ENCODE peak calls at places on chromosomes 7 and 10, in eight cellular contexts. I, K, G, V, D, L, M and Q are unnamed samples.

GRCh38 chr10:103888113-103888841 is 29.7 kb downstream of the STN1 start:
- DNase-seq in V (no peak), D (peak), G (no peak), I (peak), L (no peak), K (no peak), M (peak), Q (peak)

GRCh38 chr7:901388-902154 is 25.2 kb downstream of the GET4 start:
- DNase-seq in V (peak), M (peak), I (peak), L (no peak), G (peak), D (peak), K (no peak), Q (no peak)

GRCh38 chr10:78715435-78715834 is 353.3 kb upstream of the ZMIZ1 start:
- DNase-seq in L (no peak), M (no peak), G (no peak), I (no peak), K (no peak), V (no peak), D (no peak), Q (no peak)

GRCh38 chr10:77592946-77593636 is 44.5 kb downstream of the KCNMA1 start:
- DNase-seq in I (peak), V (no peak), G (no peak), M (no peak), D (peak), K (no peak), L (no peak), Q (no peak)

GRCh38 chr10:107614939-107615665 is 450.6 kb upstream of the SORCS1 start:
- DNase-seq in K (no peak), V (no peak), M (no peak), I (peak), D (peak), L (no peak), G (no peak), Q (no peak)

GRCh38 chr10:87987206-87987605 is 123.8 kb downstream of the PTEN start:
- DNase-seq in G (no peak), M (no peak), I (no peak), L (no peak), K (no peak), V (no peak), D (no peak), Q (no peak)

GRCh38 chr10:104501864-104502579 is 139.1 kb upstream of the SORCS3 start:
- DNase-seq in D (no peak), V (no peak), K (no peak), G (no peak), I (no peak), L (no peak), M (no peak), Q (no peak)

GRCh38 chr7:151003572-151003971 is 12.8 kb downstream of the NOS3 start:
- DNase-seq in I (no peak), D (no peak), G (no peak), L (no peak), K (no peak), M (no peak), V (no peak), Q (no peak)

GRCh38 chr10:97861351-97861750 is 11.7 kb downstream of the GOLGA7B start:
- DNase-seq in L (no peak), V (no peak), M (peak), D (peak), I (peak), K (no peak), G (no peak), Q (no peak)

GRCh38 chr7:123185756-123186155 is 14.0 kb downstream of the SLC13A1 start:
- DNase-seq in M (no peak), V (no peak), I (no peak), L (no peak), D (no peak), K (no peak), G (no peak), Q (no peak)

GRCh38 chr10:112375721-112376577 is 2.0 kb downstream of the ACSL5 start:
- DNase-seq in L (peak), I (no peak), K (no peak), M (peak), V (peak), D (peak), G (peak), Q (peak)

GRCh38 chr10:6119423-6119822 is 30.6 kb downstream of the RBM17 start:
- DNase-seq in V (no peak), D (no peak), K (no peak), M (no peak), L (no peak), G (no peak), I (no peak), Q (no peak)

GRCh38 chr7:44617225-44617885 is 10.9 kb downstream of the OGDH start:
- DNase-seq in V (no peak), L (no peak), G (no peak), K (no peak), M (peak), D (peak), I (no peak), Q (no peak)

GRCh38 chr7:128217972-128218652 is 23.0 kb upstream of the LEP start:
- DNase-seq in G (no peak), D (peak), I (no peak), M (no peak), K (no peak), L (no peak), V (no peak), Q (no peak)

GRCh38 chr7:45721949-45722598 is 147.9 kb downstream of the ADCY1 start:
- DNase-seq in M (no peak), G (no peak), V (no peak), I (no peak), L (no peak), D (no peak), K (no peak), Q (no peak)

GRCh38 chr10:75358835-75359421 is 42.6 kb downstream of the ZNF503 start:
- DNase-seq in G (no peak), L (no peak), K (no peak), D (peak), I (no peak), V (no peak), M (no peak), Q (no peak)

GRCh38 chr10:124866812-124867211 is 65.2 kb downstream of the ABRAXAS2 start:
- DNase-seq in V (no peak), G (no peak), M (no peak), D (no peak), I (no peak), L (no peak), K (no peak), Q (no peak)

GRCh38 chr7:131692131-131692960 is 135.9 kb upstream of the PODXL start:
- DNase-seq in M (peak), V (peak), I (peak), K (no peak), G (peak), D (peak), L (no peak), Q (no peak)

GRCh38 chr10:119807960-119808697 is 64.5 kb downstream of the MCMBP start:
- DNase-seq in K (no peak), V (no peak), M (peak), D (peak), G (no peak), I (no peak), L (no peak), Q (no peak)

GRCh38 chr10:77428776-77429395 is 208.7 kb downstream of the KCNMA1 start:
- DNase-seq in M (peak), L (no peak), I (no peak), V (no peak), G (no peak), D (peak), K (no peak), Q (no peak)

GRCh38 chr10:71213127-71213616 is 802 bp downstream of the UNC5B start:
- DNase-seq in G (peak), M (peak), K (no peak), D (peak), I (peak), L (no peak), V (no peak), Q (no peak)

GRCh38 chr10:86960003-86960862 is 1.8 kb downstream of the SNCG start:
- DNase-seq in M (peak), K (no peak), L (peak), I (peak), V (no peak), D (peak), G (peak), Q (peak)

GRCh38 chr10:121654021-121654545 is 55.8 kb upstream of the FGFR2 start:
- DNase-seq in D (no peak), G (no peak), V (no peak), I (no peak), M (no peak), K (no peak), L (no peak), Q (no peak)

GRCh38 chr7:13062596-13062995 is 375.2 kb downstream of the ARL4A start:
- DNase-seq in D (no peak), I (no peak), G (no peak), L (no peak), V (no peak), M (no peak), K (no peak), Q (no peak)

GRCh38 chr7:45173596-45174327 is 16.2 kb downstream of the RAMP3 start:
- DNase-seq in G (no peak), M (no peak), D (no peak), V (no peak), I (no peak), L (peak), K (no peak), Q (no peak)

GRCh38 chr10:115141254-115141653 is 48.1 kb downstream of the ATRNL1 start:
- DNase-seq in D (peak), V (no peak), G (no peak), K (no peak), L (no peak), M (no peak), I (peak), Q (no peak)

GRCh38 chr7:2568521-2569223 is 9.9 kb downstream of the IQCE start:
- DNase-seq in L (no peak), M (no peak), I (no peak), G (no peak), D (no peak), K (no peak), V (no peak), Q (no peak)